ENCODE peak calls at places on chromosome 16, in four cellular contexts. U is nephron progenitor cell; Z is stimulated activated CD4-positive, alpha-beta T cell treated with anti-CD3 and anti-CD28 coated beads, Interleukin-1b, Interleukin-23, amount 100 ng/mL, for 4 hours; L is RPMI7951. P is an unnamed sample.

GRCh38 chr16:81885976-81886586 is 107.0 kb downstream of the PLCG2 start:
- DNase-seq in U (peak; percentile 25), Z (no peak), L (peak; percentile 23), P (peak; percentile 60)

GRCh38 chr16:73610160-73610559 is 562.2 kb upstream of the ZFHX3 start:
- DNase-seq in U (no peak), Z (no peak), L (no peak), P (no peak)

GRCh38 chr16:59013930-59014329 is 279.8 kb upstream of the GOT2 start:
- DNase-seq in L (no peak), Z (no peak), U (no peak), P (no peak)

GRCh38 chr16:88597856-88598491 is 27.8 kb downstream of the ZC3H18 start:
- DNase-seq in U (no peak), L (no peak), Z (no peak), P (no peak)

GRCh38 chr16:56744996-56745640 is 15.2 kb downstream of the NUP93 start:
- DNase-seq in Z (no peak), L (no peak), U (no peak), P (peak; percentile 22)

GRCh38 chr16:1048442-1049112 is 24.0 kb upstream of the SSTR5 start:
- DNase-seq in Z (no peak), L (no peak), U (peak; percentile 83), P (peak; percentile 86)

GRCh38 chr16:28192811-28193529 is 18.8 kb downstream of the XPO6 start:
- DNase-seq in U (no peak), Z (peak; percentile 65), L (no peak), P (no peak)

GRCh38 chr16:2205104-2205966 is at the start of gene MLST8:
- DNase-seq in Z (peak; percentile 89), L (peak; percentile 78), U (peak; percentile 88), P (peak; percentile 69)

GRCh38 chr16:88688013-88688778 is 1.9 kb upstream of the SNAI3 start:
- DNase-seq in Z (no peak), L (no peak), U (no peak), P (no peak)

GRCh38 chr16:23901178-23902131 is 65.7 kb downstream of the PRKCB start:
- DNase-seq in U (no peak), Z (no peak), L (no peak), P (no peak)